ENCODE peak calls at places on chromosomes 5 and 9, in ten cellular contexts. K, Y, W, P, D, H, L, A, E and B are unnamed samples.

GRCh38 chr9:110745656-110746055 is 77.1 kb downstream of the MUSK start:
- DNase-seq in D (no peak), K (no peak), W (no peak), H (no peak), A (no peak), E (no peak), Y (no peak), L (peak; percentile 60), P (no peak), B (no peak)

GRCh38 chr5:6728011-6728794 is 15.0 kb downstream of the TENT4A start:
- DNase-seq in E (no peak), W (no peak), Y (peak; percentile 71), K (no peak), L (no peak), H (no peak), D (no peak), P (peak; percentile 84), A (no peak), B (no peak)

GRCh38 chr9:104068546-104068945 is 25.6 kb upstream of the SMC2 start:
- DNase-seq in A (no peak), E (no peak), H (no peak), P (no peak), L (peak; percentile 36), D (no peak), W (no peak), Y (no peak), K (no peak), B (no peak)

GRCh38 chr9:112867275-112867991 is 23.2 kb downstream of the SLC46A2 start:
- DNase-seq in D (no peak), W (no peak), Y (no peak), K (no peak), E (no peak), P (peak; percentile 20), L (peak; percentile 66), H (no peak), A (no peak), B (no peak)

GRCh38 chr9:33939924-33940874 is 108.5 kb downstream of the UBAP2 start:
- DNase-seq in A (no peak), W (no peak), D (no peak), Y (no peak), H (no peak), K (no peak), P (no peak), E (peak; percentile 57), L (no peak), B (no peak)

GRCh38 chr9:73180373-73180772 is 28.7 kb downstream of the ANXA1 start:
- DNase-seq in L (peak; percentile 70), H (no peak), W (no peak), P (no peak), K (no peak), D (no peak), E (no peak), A (no peak), Y (no peak), B (no peak)

GRCh38 chr5:142823176-142823575 is 53.0 kb downstream of the ARHGAP26 start:
- DNase-seq in P (no peak), E (no peak), Y (no peak), D (no peak), H (no peak), L (peak; percentile 39), W (no peak), A (no peak), K (no peak), B (no peak)

GRCh38 chr5:72559866-72560766 is 52.9 kb upstream of the ZNF366 start:
- DNase-seq in W (no peak), L (no peak), K (no peak), A (no peak), P (no peak), D (no peak), H (no peak), Y (no peak), E (no peak), B (no peak)

GRCh38 chr5:84113246-84114118 is 271.2 kb downstream of the EDIL3 start:
- DNase-seq in P (no peak), H (no peak), Y (no peak), K (no peak), L (peak; percentile 76), A (no peak), E (peak; percentile 27), W (no peak), D (no peak), B (no peak)

GRCh38 chr5:1779782-1780620 is 19.6 kb downstream of the MRPL36 start:
- DNase-seq in W (no peak), L (no peak), A (peak; percentile 43), Y (no peak), H (no peak), P (no peak), E (no peak), D (no peak), K (no peak), B (no peak)

GRCh38 chr5:865771-866170 is 15.0 kb upstream of the ZDHHC11 start:
- DNase-seq in D (no peak), W (no peak), P (no peak), Y (no peak), H (no peak), L (no peak), K (no peak), E (no peak), A (no peak), B (no peak)

GRCh38 chr5:99059685-99060084 is 130.9 kb upstream of the CHD1 start:
- DNase-seq in K (no peak), P (peak; percentile 26), W (no peak), Y (no peak), L (no peak), E (no peak), D (no peak), H (no peak), A (no peak), B (no peak)

GRCh38 chr5:57298985-57299491 is 125.2 kb downstream of the GPBP1 start:
- DNase-seq in H (peak; percentile 60), Y (peak; percentile 50), P (peak; percentile 76), A (no peak), K (peak; percentile 44), L (peak; percentile 91), D (peak; percentile 8), E (peak; percentile 66), W (peak; percentile 46), B (peak; percentile 50)

GRCh38 chr5:125411163-125412050 is 665.0 kb upstream of the ZNF608 start:
- DNase-seq in A (peak; percentile 59), Y (peak; percentile 79), L (peak; percentile 85), W (no peak), P (peak; percentile 90), E (peak; percentile 58), K (peak; percentile 43), D (no peak), H (no peak), B (no peak)

GRCh38 chr5:132771559-132771998 is 5.5 kb downstream of the SEPTIN8 start:
- DNase-seq in D (no peak), H (peak; percentile 74), L (peak; percentile 50), A (peak; percentile 81), P (no peak), E (no peak), K (no peak), Y (no peak), W (peak; percentile 60), B (no peak)

DNA sequence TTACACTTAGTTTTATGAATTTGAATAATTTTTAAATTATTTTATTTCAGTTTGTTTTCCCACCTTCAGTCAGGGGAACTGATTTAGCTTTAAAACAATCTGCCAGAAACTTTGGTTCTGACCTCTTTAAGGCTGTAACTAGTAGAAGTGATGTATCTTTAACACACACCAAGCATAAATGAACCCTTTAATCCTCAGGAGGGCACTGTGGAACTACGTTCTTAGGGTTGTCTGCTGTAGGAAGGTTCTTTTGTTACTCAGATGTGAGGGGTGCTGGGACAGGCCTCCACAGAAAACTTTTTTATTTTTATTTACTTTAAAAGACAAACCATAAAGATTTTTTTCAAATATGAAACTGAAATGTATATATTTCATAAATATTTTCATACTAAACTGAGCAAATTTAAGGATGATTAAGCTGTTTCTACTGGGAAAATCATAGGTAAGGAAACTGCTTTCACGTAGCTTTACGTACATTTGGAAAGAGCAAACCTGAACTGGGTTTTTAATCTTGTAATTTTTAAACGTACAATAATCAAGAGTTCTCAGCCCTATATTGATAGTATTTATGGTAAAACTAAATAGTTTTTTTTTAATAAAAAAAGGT is 5.3 kb downstream of the KLF4 start:
- DNase-seq in L (peak; percentile 81), K (peak; percentile 28), E (peak; percentile 34), W (no peak), Y (peak; percentile 28), A (no peak), P (peak; percentile 71), H (no peak), D (no peak), B (peak; percentile 33)
- TF ChIP-seq CTCF in L (peak; percentile 49), K (peak; percentile 68), E (peak; percentile 19), W (peak; percentile 54), Y (peak; percentile 70), A (peak; percentile 39), P (peak; percentile 35), H (peak; percentile 26), D (no peak), B (no peak)

GRCh38 chr5:155591273-155591672 is 577.7 kb downstream of the KIF4B start:
- DNase-seq in L (no peak), W (no peak), D (no peak), H (no peak), Y (no peak), E (no peak), K (no peak), P (no peak), A (no peak), B (no peak)

DNA sequence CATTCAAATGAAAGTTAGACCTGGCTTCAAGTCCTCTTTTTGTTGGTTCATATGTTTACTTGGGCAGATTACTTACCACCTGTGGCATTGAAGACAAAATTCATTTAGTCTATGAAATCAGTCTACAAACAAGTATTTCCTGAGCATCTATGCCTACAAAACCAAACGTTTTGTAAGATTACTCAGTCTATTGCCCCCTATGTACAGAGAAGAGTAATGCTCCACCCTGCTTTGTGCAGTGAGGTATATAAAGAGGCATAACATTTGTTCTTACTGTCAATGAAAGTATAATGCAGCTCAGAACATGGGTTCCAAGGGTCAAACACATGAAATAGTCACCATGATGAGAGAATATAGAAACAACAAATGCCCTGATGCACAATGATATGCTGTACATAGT is 580.7 kb downstream of the KIF4B start:
- DNase-seq in D (no peak), L (no peak), H (no peak), P (no peak), E (no peak), K (no peak), Y (no peak), A (no peak), W (no peak), B (no peak)
- TF ChIP-seq CTCF in D (no peak), L (no peak), H (no peak), P (no peak), E (no peak), K (no peak), Y (no peak), A (no peak), W (no peak), B (no peak)

GRCh38 chr9:132005896-132006295 is 73.8 kb downstream of the MED27 start:
- DNase-seq in K (no peak), H (no peak), D (no peak), E (no peak), Y (no peak), L (no peak), W (no peak), A (no peak), P (no peak), B (no peak)
- TF ChIP-seq CTCF in K (no peak), H (no peak), D (no peak), E (no peak), Y (no peak), L (no peak), W (no peak), A (no peak), P (no peak), B (no peak)

DNA sequence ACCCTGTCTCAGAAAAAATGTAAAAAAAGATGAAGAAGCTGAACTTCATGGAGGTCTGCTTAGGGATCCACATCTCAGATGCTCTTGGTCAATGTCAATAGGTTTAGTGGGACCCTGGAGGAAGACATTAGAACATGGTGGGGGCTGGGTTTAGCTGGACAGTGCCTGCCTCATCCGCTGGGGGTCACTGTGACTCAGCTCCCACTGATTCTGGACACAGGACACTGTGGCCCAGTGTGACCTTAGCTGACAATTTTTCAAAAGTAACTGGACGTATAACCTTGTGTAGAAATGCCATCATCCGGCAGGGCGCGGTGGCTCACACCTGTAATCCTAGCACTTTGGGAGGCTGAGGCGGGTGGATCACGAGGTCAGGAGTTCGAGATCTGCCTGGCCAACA is 7.3 kb upstream of the HNRNPAB start:
- DNase-seq in K (no peak), L (no peak), H (no peak), W (no peak), A (peak; percentile 32), P (no peak), Y (no peak), E (no peak), D (no peak), B (peak; percentile 55)
- TF ChIP-seq CTCF in K (peak; percentile 28), L (peak; percentile 46), H (no peak), W (peak; percentile 24), A (no peak), P (peak; percentile 61), Y (peak; percentile 54), E (no peak), D (no peak), B (peak; percentile 52)